ENCODE peak calls at places on chromosomes 6 and 20, in eight cellular contexts. U, H, E, Z, R, T, M and B are unnamed samples.

GRCh38 chr20:25005220-25005619 is 12.7 kb upstream of the APMAP start:
- DNase-seq in U (no peak), H (no peak), E (peak; percentile 11), Z (peak; percentile 11), R (no peak), T (no peak), M (no peak), B (no peak)

GRCh38 chr6:2744206-2744771 is 6.4 kb downstream of the MYLK4 start:
- DNase-seq in U (peak; percentile 75), H (no peak), E (peak; percentile 17), Z (no peak), R (no peak), T (peak; percentile 46), M (peak; percentile 31), B (no peak)

GRCh38 chr6:36443951-36444428 is 1.2 kb downstream of the KCTD20 start:
- DNase-seq in U (no peak), H (peak; percentile 33), E (no peak), Z (peak; percentile 39), R (peak; percentile 19), T (no peak), M (peak; percentile 63), B (no peak)

GRCh38 chr6:16527691-16528090 is 233.6 kb downstream of the ATXN1 start:
- DNase-seq in U (no peak), H (no peak), E (no peak), Z (no peak), R (no peak), T (no peak), M (no peak), B (no peak)

GRCh38 chr20:40844285-40844684 is 155.2 kb upstream of the MAFB start:
- DNase-seq in U (no peak), H (no peak), E (no peak), Z (no peak), R (no peak), T (no peak), M (no peak), B (no peak)

GRCh38 chr6:17585766-17586502 is 14.2 kb upstream of the FAM8A1 start:
- DNase-seq in U (no peak), H (peak; percentile 20), E (peak; percentile 8), Z (peak; percentile 61), R (no peak), T (no peak), M (no peak), B (no peak)

GRCh38 chr6:16739329-16739801 is 21.9 kb downstream of the ATXN1 start:
- DNase-seq in U (no peak), H (no peak), E (peak; percentile 97), Z (no peak), R (no peak), T (no peak), M (no peak), B (no peak)

GRCh38 chr6:73516712-73517489 is 3.9 kb downstream of the EEF1A1 start:
- DNase-seq in U (no peak), H (no peak), E (no peak), Z (no peak), R (peak; percentile 20), T (no peak), M (no peak), B (no peak)

GRCh38 chr6:110567957-110568696 is 91.7 kb upstream of the SLC22A16 start:
- DNase-seq in U (no peak), H (no peak), E (no peak), Z (no peak), R (no peak), T (no peak), M (no peak), B (no peak)

GRCh38 chr6:132400641-132401119 is 595 bp downstream of the MOXD1 start:
- DNase-seq in U (no peak), H (peak; percentile 16), E (no peak), Z (no peak), R (no peak), T (no peak), M (no peak), B (no peak)

GRCh38 chr6:105137388-105137787 is 42.4 kb downstream of the POPDC3 start:
- DNase-seq in U (peak; percentile 20), H (peak; percentile 7), E (peak; percentile 17), Z (no peak), R (peak; percentile 3), T (no peak), M (peak; percentile 61), B (no peak)

GRCh38 chr6:114108119-114109002 is 137.4 kb upstream of the HDAC2 start:
- DNase-seq in U (peak; percentile 39), H (peak; percentile 85), E (peak; percentile 52), Z (peak; percentile 75), R (no peak), T (peak; percentile 69), M (peak; percentile 23), B (no peak)

GRCh38 chr6:152983637-152984386 is 971 bp upstream of the FBXO5 start:
- DNase-seq in U (peak; percentile 94), H (peak; percentile 98), E (peak; percentile 81), Z (peak; percentile 89), R (peak; percentile 96), T (peak; percentile 86), M (peak; percentile 19), B (peak; percentile 46)

GRCh38 chr20:9945406-9945805 is 89.4 kb upstream of the ANKEF1 start:
- DNase-seq in U (no peak), H (no peak), E (peak; percentile 78), Z (no peak), R (no peak), T (no peak), M (no peak), B (no peak)

GRCh38 chr6:47288245-47289090 is 21.2 kb downstream of the TNFRSF21 start:
- DNase-seq in U (no peak), H (no peak), E (no peak), Z (no peak), R (no peak), T (no peak), M (no peak), B (no peak)

GRCh38 chr20:41443667-41444066 is 77.0 kb upstream of the EMILIN3 start:
- DNase-seq in U (no peak), H (no peak), E (no peak), Z (no peak), R (no peak), T (no peak), M (no peak), B (no peak)

GRCh38 chr6:39898625-39899024 is 35.6 kb downstream of the MOCS1 start:
- DNase-seq in U (no peak), H (no peak), E (no peak), Z (no peak), R (no peak), T (no peak), M (no peak), B (no peak)

GRCh38 chr20:43386878-43387277 is 70.8 kb upstream of the SRSF6 start:
- DNase-seq in U (no peak), H (no peak), E (no peak), Z (no peak), R (no peak), T (no peak), M (no peak), B (no peak)
- TF ChIP-seq CTCF in U (no peak), H (no peak), E (no peak), Z (no peak), R (no peak), T (no peak), M (no peak), B (no peak)

GRCh38 chr6:120405947-120406346 is 928.3 kb downstream of the TBC1D32 start:
- DNase-seq in U (no peak), H (no peak), E (no peak), Z (no peak), R (no peak), T (no peak), M (no peak), B (no peak)
- TF ChIP-seq CTCF in U (no peak), H (no peak), E (no peak), Z (no peak), R (no peak), T (no peak), M (peak; percentile 40), B (peak; percentile 29)

GRCh38 chr20:43364001-43364400 is 93.7 kb upstream of the SRSF6 start:
- DNase-seq in U (no peak), H (no peak), E (no peak), Z (no peak), R (no peak), T (no peak), M (no peak), B (no peak)
- TF ChIP-seq CTCF in U (no peak), H (no peak), E (no peak), Z (no peak), R (no peak), T (no peak), M (no peak), B (no peak)

GRCh38 chr20:52242237-52243230 is 51.0 kb upstream of the ZFP64 start:
- DNase-seq in U (no peak), H (peak; percentile 56), E (peak; percentile 4), Z (no peak), R (peak; percentile 12), T (no peak), M (peak; percentile 29), B (no peak)
- TF ChIP-seq CTCF in U (peak; percentile 68), H (peak; percentile 62), E (no peak), Z (peak; percentile 61), R (peak; percentile 89), T (peak; percentile 83), M (peak; percentile 79), B (peak; percentile 56)

GRCh38 chr6:166904101-166904746 is 52.1 kb downstream of the RNASET2 start:
- DNase-seq in U (no peak), H (no peak), E (peak; percentile 27), Z (no peak), R (peak; percentile 19), T (no peak), M (no peak), B (no peak)
- TF ChIP-seq CTCF in U (no peak), H (no peak), E (no peak), Z (no peak), R (no peak), T (no peak), M (no peak), B (no peak)

DNA sequence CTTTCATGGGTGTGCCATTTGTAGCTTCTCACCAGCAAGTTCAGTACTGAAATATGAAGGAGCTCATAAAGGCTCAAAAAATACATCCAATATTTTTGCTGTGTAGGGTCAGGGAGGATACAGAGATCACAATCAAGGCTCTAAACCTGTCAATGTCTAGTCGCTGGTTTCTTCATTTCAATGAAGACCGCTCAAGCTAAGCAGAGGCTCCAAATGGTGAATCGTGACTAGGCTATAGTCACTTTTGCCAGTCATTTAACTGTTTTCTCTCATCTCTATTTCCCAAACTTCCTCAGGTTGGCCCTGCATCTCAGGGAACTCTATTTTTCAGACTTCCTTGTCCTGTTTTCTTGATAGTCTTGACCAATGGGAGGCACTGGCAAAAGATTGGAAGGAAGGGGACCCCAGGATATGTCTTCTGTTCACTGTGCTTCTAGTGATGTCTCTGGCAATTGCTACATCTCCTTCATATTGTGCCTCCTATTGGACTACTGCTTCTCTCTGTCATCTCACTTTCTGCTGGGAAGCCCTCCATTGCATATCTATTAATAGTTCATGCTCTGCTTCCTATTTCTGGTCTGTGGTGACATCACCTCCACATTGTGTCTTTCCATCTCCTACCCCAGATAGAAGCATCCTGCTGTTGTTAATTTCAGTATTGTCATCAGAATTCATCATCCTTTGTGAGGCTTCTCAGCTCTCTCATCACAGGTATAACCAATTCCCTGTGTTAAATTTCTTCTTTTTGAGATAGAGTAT is 87.7 kb upstream of the FAM184A start:
- DNase-seq in U (no peak), H (no peak), E (no peak), Z (no peak), R (no peak), T (no peak), M (no peak), B (no peak)
- TF ChIP-seq CTCF in U (no peak), H (no peak), E (no peak), Z (no peak), R (no peak), T (no peak), M (no peak), B (no peak)